ENCODE peak calls at places on chromosomes 12 and 14, in five cellular contexts. One of them, this sample, is unnamed.

GRCh38 chr12:50764116-50764860 is 387 bp downstream of the ATF1 start:
- DNase-seq in psoas muscle: peak; percentile 72
- DNase-seq in cardiac muscle cell: peak; percentile 63
- DNase-seq in colonic mucosa: peak; percentile 80
- DNase-seq in breast epithelium: peak; percentile 31
- DNase-seq in this sample: no peak

GRCh38 chr14:93954900-93955891 is 21.2 kb downstream of the ASB2 start:
- DNase-seq in psoas muscle: peak; percentile 54
- DNase-seq in cardiac muscle cell: peak; percentile 66
- DNase-seq in colonic mucosa: no peak
- DNase-seq in breast epithelium: no peak
- DNase-seq in this sample: no peak

GRCh38 chr12:22518067-22518719 is 26.1 kb downstream of the C2CD5 start:
- DNase-seq in psoas muscle: no peak
- DNase-seq in cardiac muscle cell: no peak
- DNase-seq in colonic mucosa: peak; percentile 32
- DNase-seq in breast epithelium: peak; percentile 27
- DNase-seq in this sample: no peak

GRCh38 chr12:33247625-33248024 is 192.0 kb downstream of the SYT10 start:
- DNase-seq in psoas muscle: no peak
- DNase-seq in cardiac muscle cell: no peak
- DNase-seq in colonic mucosa: no peak
- DNase-seq in breast epithelium: no peak
- DNase-seq in this sample: no peak

GRCh38 chr12:49929581-49929980 is 21.0 kb upstream of the AQP2 start:
- DNase-seq in psoas muscle: peak; percentile 8
- DNase-seq in cardiac muscle cell: no peak
- DNase-seq in colonic mucosa: no peak
- DNase-seq in breast epithelium: no peak
- DNase-seq in this sample: no peak

GRCh38 chr14:102417646-102418045 is 54.9 kb downstream of the TECPR2 start:
- DNase-seq in psoas muscle: no peak
- DNase-seq in cardiac muscle cell: no peak
- DNase-seq in colonic mucosa: no peak
- DNase-seq in breast epithelium: no peak
- DNase-seq in this sample: no peak

GRCh38 chr12:92844147-92844763 is 84.8 kb downstream of the EEA1 start:
- DNase-seq in psoas muscle: no peak
- DNase-seq in cardiac muscle cell: no peak
- DNase-seq in colonic mucosa: no peak
- DNase-seq in breast epithelium: no peak
- DNase-seq in this sample: no peak

GRCh38 chr12:43638786-43639185 is 86.8 kb upstream of the ADAMTS20 start:
- DNase-seq in psoas muscle: no peak
- DNase-seq in cardiac muscle cell: no peak
- DNase-seq in colonic mucosa: no peak
- DNase-seq in breast epithelium: no peak
- DNase-seq in this sample: no peak

GRCh38 chr12:76848132-76848531 is 30.7 kb downstream of the CSRP2 start:
- DNase-seq in psoas muscle: no peak
- DNase-seq in cardiac muscle cell: no peak
- DNase-seq in colonic mucosa: no peak
- DNase-seq in breast epithelium: no peak
- DNase-seq in this sample: no peak

GRCh38 chr12:124720019-124720686 is 143.5 kb downstream of the SCARB1 start:
- DNase-seq in psoas muscle: no peak
- DNase-seq in cardiac muscle cell: no peak
- DNase-seq in colonic mucosa: no peak
- DNase-seq in breast epithelium: peak; percentile 72
- DNase-seq in this sample: no peak

GRCh38 chr14:75430106-75430505 is 2.3 kb downstream of the JDP2 start:
- DNase-seq in psoas muscle: peak; percentile 76
- DNase-seq in cardiac muscle cell: no peak
- DNase-seq in colonic mucosa: peak; percentile 32
- DNase-seq in breast epithelium: no peak
- DNase-seq in this sample: no peak

GRCh38 chr14:65027127-65027799 is 40.6 kb downstream of the FNTB start:
- DNase-seq in psoas muscle: no peak
- DNase-seq in cardiac muscle cell: no peak
- DNase-seq in colonic mucosa: no peak
- DNase-seq in breast epithelium: no peak
- DNase-seq in this sample: no peak

GRCh38 chr12:19880724-19881123 is 441.4 kb downstream of the AEBP2 start:
- DNase-seq in psoas muscle: no peak
- DNase-seq in cardiac muscle cell: no peak
- DNase-seq in colonic mucosa: no peak
- DNase-seq in breast epithelium: no peak
- DNase-seq in this sample: no peak

GRCh38 chr14:20782280-20782890 is 1.3 kb downstream of the RNASE6 start:
- DNase-seq in psoas muscle: no peak
- DNase-seq in cardiac muscle cell: no peak
- DNase-seq in colonic mucosa: peak; percentile 52
- DNase-seq in breast epithelium: no peak
- DNase-seq in this sample: no peak

GRCh38 chr14:24435192-24435810 is 5.5 kb downstream of the KHNYN start:
- DNase-seq in psoas muscle: no peak
- DNase-seq in cardiac muscle cell: no peak
- DNase-seq in colonic mucosa: no peak
- DNase-seq in breast epithelium: no peak
- DNase-seq in this sample: no peak

DNA sequence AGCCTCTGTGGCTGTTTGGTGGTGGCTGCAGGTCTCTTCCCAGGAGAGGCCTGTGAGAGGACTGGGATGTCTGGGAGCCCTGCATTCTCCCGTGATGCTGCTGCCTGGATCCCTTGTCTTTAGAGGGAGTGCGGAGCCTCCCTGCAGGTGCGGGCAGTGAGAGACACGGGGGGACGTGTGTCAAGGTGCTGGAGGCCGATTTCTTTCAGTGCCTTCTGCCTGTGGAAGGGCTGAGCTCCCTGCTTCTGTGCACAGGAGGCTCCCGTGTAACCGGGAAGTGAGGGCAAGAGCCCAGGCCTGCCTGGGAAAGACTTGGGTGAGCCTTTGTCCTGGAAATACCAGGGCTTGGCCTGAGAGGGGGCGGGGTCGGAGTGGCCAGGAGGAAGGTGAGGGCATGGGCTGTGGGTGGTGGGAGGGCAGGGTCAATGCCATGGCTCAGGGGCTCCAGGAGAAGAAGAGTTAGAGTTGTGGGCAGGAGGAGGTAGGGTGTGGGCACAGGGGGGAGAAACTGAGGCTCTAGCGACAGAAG is 372.2 kb downstream of the TMEM121 start:
- DNase-seq in psoas muscle: peak; percentile 37
- DNase-seq in cardiac muscle cell: no peak
- DNase-seq in colonic mucosa: no peak
- DNase-seq in breast epithelium: no peak
- DNase-seq in this sample: no peak
- H3K27ac ChIP-seq in psoas muscle: no peak overlapping the region
- H3K27ac ChIP-seq in cardiac muscle cell: no peak overlapping the region
- H3K27ac ChIP-seq in colonic mucosa: no peak overlapping the region
- H3K27ac ChIP-seq in breast epithelium: no peak overlapping the region
- H3K27ac ChIP-seq in this sample: no peak overlapping the region

GRCh38 chr14:80047761-80048160 is 163.5 kb downstream of the DIO2 start:
- DNase-seq in psoas muscle: no peak
- DNase-seq in cardiac muscle cell: peak; percentile 4
- DNase-seq in colonic mucosa: no peak
- DNase-seq in breast epithelium: no peak
- DNase-seq in this sample: no peak
- H3K36me3 ChIP-seq in psoas muscle: no peaks in the 10 kb centered on the region
- H3K36me3 ChIP-seq in cardiac muscle cell: no peaks in the 10 kb centered on the region
- H3K36me3 ChIP-seq in colonic mucosa: no peaks in the 10 kb centered on the region
- H3K36me3 ChIP-seq in breast epithelium: no peaks in the 10 kb centered on the region
- H3K36me3 ChIP-seq in this sample: no peaks in the 10 kb centered on the region

GRCh38 chr14:50823763-50824636 is 7.0 kb downstream of the NIN start:
- DNase-seq in psoas muscle: no peak
- DNase-seq in cardiac muscle cell: no peak
- DNase-seq in colonic mucosa: no peak
- DNase-seq in breast epithelium: no peak
- DNase-seq in this sample: no peak

GRCh38 chr14:50823051-50823762 is 7.8 kb downstream of the NIN start:
- DNase-seq in psoas muscle: no peak
- DNase-seq in cardiac muscle cell: no peak
- DNase-seq in colonic mucosa: no peak
- DNase-seq in breast epithelium: no peak
- DNase-seq in this sample: no peak

GRCh38 chr14:50820786-50821185 is 10.2 kb downstream of the NIN start:
- DNase-seq in psoas muscle: no peak
- DNase-seq in cardiac muscle cell: no peak
- DNase-seq in colonic mucosa: no peak
- DNase-seq in breast epithelium: no peak
- DNase-seq in this sample: no peak

GRCh38 chr14:50821471-50822464 is 9.2 kb downstream of the NIN start:
- DNase-seq in psoas muscle: peak; percentile 54
- DNase-seq in cardiac muscle cell: no peak
- DNase-seq in colonic mucosa: peak; percentile 23
- DNase-seq in breast epithelium: no peak
- DNase-seq in this sample: peak; percentile 11

GRCh38 chr14:50822501-50823042 is 8.4 kb downstream of the NIN start:
- DNase-seq in psoas muscle: peak; percentile 65
- DNase-seq in cardiac muscle cell: no peak
- DNase-seq in colonic mucosa: no peak
- DNase-seq in breast epithelium: no peak
- DNase-seq in this sample: no peak
- H3K27ac ChIP-seq in psoas muscle: peak overlapping the region; percentile 5
- H3K27ac ChIP-seq in cardiac muscle cell: no peak overlapping the region
- H3K27ac ChIP-seq in colonic mucosa: peak overlapping the region; percentile 14
- H3K27ac ChIP-seq in breast epithelium: no peak overlapping the region
- H3K27ac ChIP-seq in this sample: no peak overlapping the region

DNA sequence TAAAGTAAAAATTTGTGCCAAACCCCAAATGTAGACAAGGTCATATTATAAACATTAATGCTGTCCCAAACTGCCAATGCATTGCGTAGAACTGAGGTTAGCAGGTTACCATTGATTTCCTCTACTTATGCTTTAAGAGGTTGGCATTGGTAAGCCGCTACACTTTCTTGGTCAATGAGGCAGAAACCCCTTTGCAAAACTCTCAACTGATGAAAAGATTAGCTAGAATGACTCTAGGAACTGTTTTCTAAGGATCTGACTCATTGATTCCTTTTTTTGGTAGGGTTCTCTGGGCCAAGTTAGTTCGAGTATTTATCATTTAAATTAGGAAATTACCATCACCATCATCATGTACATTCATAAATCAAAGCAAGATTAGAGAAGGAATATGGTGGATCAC is 44.6 kb downstream of the HMGA2 start:
- DNase-seq in psoas muscle: no peak
- DNase-seq in cardiac muscle cell: no peak
- DNase-seq in colonic mucosa: no peak
- DNase-seq in breast epithelium: no peak
- DNase-seq in this sample: no peak
- H3K36me3 ChIP-seq in psoas muscle: no peaks in the 10 kb centered on the region
- H3K36me3 ChIP-seq in cardiac muscle cell: no peaks in the 10 kb centered on the region
- H3K36me3 ChIP-seq in colonic mucosa: no peaks in the 10 kb centered on the region
- H3K36me3 ChIP-seq in breast epithelium: no peaks in the 10 kb centered on the region
- H3K36me3 ChIP-seq in this sample: no peaks in the 10 kb centered on the region

GRCh38 chr12:27572486-27573255 is 48.7 kb downstream of the PPFIBP1 start:
- DNase-seq in psoas muscle: no peak
- DNase-seq in cardiac muscle cell: no peak
- DNase-seq in colonic mucosa: no peak
- DNase-seq in breast epithelium: no peak
- DNase-seq in this sample: no peak
- H3K27ac ChIP-seq in psoas muscle: no peak overlapping the region
- H3K27ac ChIP-seq in cardiac muscle cell: no peak overlapping the region
- H3K27ac ChIP-seq in colonic mucosa: no peak overlapping the region
- H3K27ac ChIP-seq in breast epithelium: peak overlapping the region; percentile 1
- H3K27ac ChIP-seq in this sample: no peak overlapping the region

GRCh38 chr12:105194947-105195346 is 41.0 kb downstream of the APPL2 start:
- DNase-seq in psoas muscle: no peak
- DNase-seq in cardiac muscle cell: no peak
- DNase-seq in colonic mucosa: no peak
- DNase-seq in breast epithelium: no peak
- DNase-seq in this sample: no peak
- H3K36me3 ChIP-seq in psoas muscle: peaks cover 95% of the 10 kb centered on the region
- H3K36me3 ChIP-seq in cardiac muscle cell: peaks cover 20% of the 10 kb centered on the region
- H3K36me3 ChIP-seq in colonic mucosa: peaks cover 6% of the 10 kb centered on the region
- H3K36me3 ChIP-seq in breast epithelium: no peaks in the 10 kb centered on the region
- H3K36me3 ChIP-seq in this sample: peaks cover 88% of the 10 kb centered on the region

DNA sequence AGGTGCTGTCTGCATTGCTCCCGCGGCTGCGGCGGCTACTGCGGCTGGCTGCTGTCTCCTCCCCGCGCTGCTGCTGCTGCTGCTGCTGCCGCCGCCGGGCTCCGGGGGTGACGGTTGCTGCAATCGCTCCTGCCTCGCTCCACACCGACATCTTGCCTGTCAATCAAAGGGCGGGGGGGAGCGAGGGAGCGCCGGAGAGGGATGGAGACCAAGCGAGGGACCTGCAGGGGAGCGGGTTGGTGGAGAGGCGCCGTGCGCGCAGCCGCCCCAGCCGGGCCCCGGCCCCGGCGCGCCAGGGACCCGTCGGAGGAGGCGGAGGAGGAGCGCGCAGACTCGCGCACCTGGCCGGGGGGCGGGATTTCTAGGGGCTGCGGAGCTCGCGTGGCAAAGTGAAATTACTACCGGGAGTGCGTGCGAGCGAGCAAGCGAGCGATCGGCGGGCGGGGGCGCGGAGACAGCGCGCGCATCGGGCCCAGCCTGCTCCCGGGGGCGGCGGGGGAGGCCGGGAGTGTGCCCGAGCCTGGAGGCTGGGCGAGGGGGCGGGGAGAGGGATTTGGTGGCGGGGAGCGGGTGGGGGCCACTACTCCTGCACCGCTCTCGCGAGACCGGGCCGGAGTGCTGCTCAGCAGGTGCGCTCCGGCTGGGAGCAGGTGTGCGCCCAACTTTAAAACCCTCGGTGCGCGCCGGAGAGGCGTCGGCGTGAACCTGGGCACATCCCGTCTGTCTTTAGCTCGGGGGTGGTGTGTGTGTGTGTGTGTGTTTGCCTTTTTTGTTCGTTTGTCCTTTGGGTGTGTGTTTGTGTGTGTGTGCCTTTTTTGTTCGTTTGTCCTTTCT is at the start of gene KSR2:
- DNase-seq in psoas muscle: no peak
- DNase-seq in cardiac muscle cell: peak; percentile 74
- DNase-seq in colonic mucosa: peak; percentile 78
- DNase-seq in breast epithelium: peak; percentile 41
- DNase-seq in this sample: no peak
- H3K27ac ChIP-seq in psoas muscle: no peak within 1 kb of the TSS
- H3K27ac ChIP-seq in cardiac muscle cell: no peak within 1 kb of the TSS
- H3K27ac ChIP-seq in colonic mucosa: peak within 1 kb of the TSS; percentile 59
- H3K27ac ChIP-seq in breast epithelium: peak within 1 kb of the TSS; percentile 29
- H3K27ac ChIP-seq in this sample: no peak within 1 kb of the TSS

GRCh38 chr12:1994429-1995143 is 9.7 kb downstream of the DCP1B start:
- DNase-seq in psoas muscle: no peak
- DNase-seq in cardiac muscle cell: no peak
- DNase-seq in colonic mucosa: no peak
- DNase-seq in breast epithelium: no peak
- DNase-seq in this sample: no peak
- H3K36me3 ChIP-seq in psoas muscle: peaks cover 71% of the 10 kb centered on the region
- H3K36me3 ChIP-seq in cardiac muscle cell: peaks cover 21% of the 10 kb centered on the region
- H3K36me3 ChIP-seq in colonic mucosa: no peaks in the 10 kb centered on the region
- H3K36me3 ChIP-seq in breast epithelium: peaks cover 5% of the 10 kb centered on the region
- H3K36me3 ChIP-seq in this sample: peaks cover 30% of the 10 kb centered on the region